ENCODE peak calls at places on chromosomes 2 and 18, in seven cellular contexts. U, Y, V, P, L, D and E are unnamed samples.
A peak's percentile ranks its signal among the peaks of the same experiment; 100 is the strongest.

GRCh38 chr2:226760412-226761194 is 39.0 kb downstream of the IRS1 start:
- DNase-seq in L (no peak), D (no peak), U (peak; percentile 44), V (peak; percentile 42), P (peak; percentile 74), Y (peak; percentile 81), E (no peak)

GRCh38 chr2:45777996-45778719 is 126.7 kb downstream of the PRKCE start:
- DNase-seq in U (no peak), P (no peak), L (no peak), Y (no peak), V (no peak), D (no peak), E (no peak)

GRCh38 chr2:100109986-100110980 is 32.1 kb downstream of the AFF3 start:
- DNase-seq in V (no peak), P (no peak), D (no peak), U (no peak), L (no peak), Y (no peak), E (no peak)

GRCh38 chr18:52288403-52289004 is 51.5 kb upstream of the DCC start:
- DNase-seq in Y (no peak), D (peak; percentile 51), L (no peak), P (peak; percentile 3), V (peak; percentile 35), U (no peak), E (peak; percentile 16)

GRCh38 chr2:110105608-110106467 is 9.8 kb downstream of the MALL start:
- DNase-seq in V (peak; percentile 95), D (no peak), L (no peak), Y (peak; percentile 97), P (peak; percentile 40), U (no peak), E (no peak)

GRCh38 chr2:128271186-128271890 is 47.3 kb downstream of the HS6ST1 start:
- DNase-seq in L (peak; percentile 10), Y (no peak), V (no peak), U (no peak), P (no peak), D (no peak), E (no peak)

GRCh38 chr2:226690471-226691024 is 109.1 kb downstream of the IRS1 start:
- DNase-seq in V (no peak), D (no peak), Y (no peak), L (no peak), U (no peak), P (no peak), E (no peak)

GRCh38 chr2:120771556-120772208 is 36.0 kb downstream of the GLI2 start:
- DNase-seq in D (peak; percentile 38), L (no peak), V (no peak), P (peak; percentile 86), U (peak; percentile 78), Y (no peak), E (no peak)

GRCh38 chr2:72141032-72141645 is 6.5 kb downstream of the CYP26B1 start:
- DNase-seq in V (no peak), U (no peak), Y (no peak), L (no peak), P (no peak), D (no peak), E (no peak)

GRCh38 chr2:223005496-223005895 is 46.5 kb upstream of the KCNE4 start:
- DNase-seq in D (no peak), Y (no peak), U (no peak), P (no peak), V (no peak), L (no peak), E (no peak)

GRCh38 chr2:692767-693166 is 15.6 kb upstream of the TMEM18 start:
- DNase-seq in P (no peak), L (no peak), Y (no peak), D (no peak), U (no peak), V (no peak), E (no peak)

GRCh38 chr2:64978514-64979268 is 10.5 kb upstream of the SLC1A4 start:
- DNase-seq in L (no peak), P (peak; percentile 37), Y (peak; percentile 6), U (no peak), D (no peak), V (peak; percentile 61), E (no peak)

GRCh38 chr2:179726461-179727180 is 134.8 kb downstream of the ZNF385B start:
- DNase-seq in V (no peak), L (no peak), P (no peak), D (no peak), U (no peak), Y (no peak), E (no peak)

GRCh38 chr2:112691761-112692370 is 29.0 kb upstream of the NT5DC4 start:
- DNase-seq in U (no peak), Y (no peak), L (no peak), D (no peak), V (no peak), P (no peak), E (no peak)

GRCh38 chr18:58231930-58232329 is 187.9 kb downstream of the NEDD4L start:
- DNase-seq in P (no peak), V (peak; percentile 61), L (no peak), U (no peak), Y (no peak), D (no peak), E (no peak)

GRCh38 chr2:138238908-138239307 is 262.7 kb upstream of the SPOPL start:
- DNase-seq in D (no peak), L (no peak), U (no peak), Y (no peak), P (no peak), V (no peak), E (no peak)

GRCh38 chr2:235494716-235495372 is 1.0 kb downstream of the AGAP1 start:
- DNase-seq in P (peak; percentile 51), L (no peak), D (peak; percentile 64), U (peak; percentile 53), V (no peak), Y (no peak), E (no peak)

GRCh38 chr2:69644506-69644979 is 1.0 kb upstream of the AAK1 start:
- DNase-seq in U (no peak), Y (no peak), L (no peak), D (no peak), V (no peak), P (no peak), E (no peak)

GRCh38 chr2:8306530-8307351 is 375.1 kb upstream of the ID2 start:
- DNase-seq in P (peak; percentile 20), Y (no peak), D (no peak), L (no peak), V (peak; percentile 36), U (no peak), E (no peak)

GRCh38 chr18:23920054-23920453 is 94.5 kb upstream of the TTC39C start:
- DNase-seq in U (no peak), D (no peak), L (no peak), Y (no peak), V (peak; percentile 51), P (no peak), E (no peak)

GRCh38 chr2:204251977-204252376 is 293.3 kb upstream of the PARD3B start:
- DNase-seq in L (no peak), Y (no peak), D (no peak), P (no peak), V (no peak), U (no peak), E (no peak)

GRCh38 chr2:173823540-173823939 is 141.6 kb downstream of the SP3 start:
- DNase-seq in U (no peak), L (no peak), D (no peak), P (no peak), V (no peak), Y (no peak), E (no peak)

GRCh38 chr2:220811115-220811514 is 761.0 kb downstream of the EPHA4 start:
- DNase-seq in D (no peak), P (no peak), Y (no peak), L (no peak), U (no peak), V (peak; percentile 63), E (no peak)

GRCh38 chr2:209771474-209772292 is at the start of gene UNC80:
- DNase-seq in Y (no peak), D (peak; percentile 61), L (no peak), V (peak; percentile 18), P (peak; percentile 75), U (peak; percentile 65), E (peak; percentile 93)

GRCh38 chr18:62788891-62789290 is 73.5 kb downstream of the PHLPP1 start:
- DNase-seq in P (no peak), V (no peak), Y (no peak), U (no peak), L (no peak), D (no peak), E (no peak)

GRCh38 chr2:65017335-65017734 is 28.1 kb downstream of the SLC1A4 start:
- DNase-seq in D (no peak), U (no peak), L (no peak), Y (no peak), V (no peak), P (no peak), E (no peak)

GRCh38 chr2:237864940-237865622 is 5.7 kb downstream of the RAMP1 start:
- DNase-seq in L (no peak), V (peak; percentile 66), Y (no peak), D (no peak), P (peak; percentile 84), U (peak; percentile 68), E (no peak)

GRCh38 chr2:73134471-73134870 is 21.7 kb upstream of the RAB11FIP5 start:
- DNase-seq in D (no peak), Y (no peak), P (no peak), V (no peak), U (no peak), L (no peak), E (no peak)

GRCh38 chr2:176120369-176121307 is 1.9 kb upstream of the HOXD9 start:
- DNase-seq in Y (no peak), L (no peak), P (no peak), U (no peak), V (no peak), D (no peak), E (no peak)
- TF ChIP-seq CTCF in Y (no peak), L (no peak), P (no peak), U (no peak), V (no peak), D (no peak), E (peak; percentile 7)

GRCh38 chr2:218727502-218728165 is 17.0 kb downstream of the TTLL4 start:
- DNase-seq in P (peak; percentile 47), U (no peak), V (peak; percentile 29), Y (no peak), L (no peak), D (no peak), E (no peak)
- TF ChIP-seq CTCF in P (peak; percentile 34), U (no peak), V (peak; percentile 40), Y (peak; percentile 58), L (no peak), D (peak; percentile 39), E (peak; percentile 32)

GRCh38 chr2:217085543-217085942 is 225.7 kb upstream of the TNP1 start:
- DNase-seq in V (peak; percentile 34), U (no peak), D (no peak), Y (no peak), P (no peak), L (no peak), E (no peak)
- TF ChIP-seq CTCF in V (no peak), U (no peak), D (no peak), Y (peak; percentile 8), P (no peak), L (no peak), E (no peak)

DNA sequence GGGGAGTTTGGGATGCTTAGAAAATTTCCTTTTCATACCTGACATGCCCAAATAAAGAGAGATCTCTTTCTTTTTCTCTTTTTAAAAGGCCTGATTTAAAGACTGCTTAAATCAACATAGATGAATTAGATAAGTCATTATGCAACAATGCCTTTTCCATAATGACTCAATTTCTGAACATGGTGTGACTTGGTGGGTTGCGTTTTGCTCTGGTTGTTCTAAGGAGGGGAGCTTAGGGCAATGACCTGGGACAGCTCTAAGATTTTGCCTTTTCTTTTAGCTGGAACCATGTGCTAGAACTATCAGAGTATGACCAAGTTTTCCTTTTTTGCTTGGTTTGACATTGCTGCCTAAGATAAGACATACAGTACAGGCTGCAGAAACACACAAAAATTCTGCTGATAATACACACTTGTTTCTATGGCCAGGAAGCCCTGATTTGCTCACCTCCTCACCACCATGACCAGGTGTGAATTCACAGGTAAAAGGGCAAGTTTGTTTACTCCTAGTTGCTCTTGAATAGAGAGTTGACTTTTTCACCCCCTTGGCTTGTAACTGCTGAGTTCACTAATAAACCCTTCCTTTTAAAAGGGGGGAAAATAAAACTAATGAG is 58.1 kb upstream of the IL1RL1 start:
- DNase-seq in Y (no peak), U (no peak), D (no peak), V (peak; percentile 67), L (no peak), P (no peak), E (no peak)
- TF ChIP-seq CTCF in Y (no peak), U (no peak), D (no peak), V (no peak), L (no peak), P (no peak), E (no peak)